ENCODE peak calls at places on chromosomes 6 and 20, in ten cellular contexts. One of them, this sample, is unnamed.

GRCh38 chr6:83430606-83431544 is at the start of gene ME1:
- DNase-seq in osteoblast: peak; percentile 92
- DNase-seq in body of pancreas: peak; percentile 83
- DNase-seq in WERI-Rb-1: peak; percentile 56
- DNase-seq in Karpas-422: no peak
- DNase-seq in testis: peak; percentile 90
- DNase-seq in effector memory CD4-positive, alpha-beta T cell: peak; percentile 57
- DNase-seq in SK-N-SH: peak; percentile 90
- DNase-seq in adrenal gland: peak; percentile 92
- DNase-seq in IMR-90: peak; percentile 86
- DNase-seq in this sample: peak; percentile 94

GRCh38 chr20:56091635-56092180 is 86.4 kb upstream of the CBLN4 start:
- DNase-seq in osteoblast: no peak
- DNase-seq in body of pancreas: no peak
- DNase-seq in WERI-Rb-1: no peak
- DNase-seq in Karpas-422: no peak
- DNase-seq in testis: no peak
- DNase-seq in effector memory CD4-positive, alpha-beta T cell: no peak
- DNase-seq in SK-N-SH: no peak
- DNase-seq in adrenal gland: no peak
- DNase-seq in IMR-90: no peak
- DNase-seq in this sample: no peak

GRCh38 chr20:60270341-60270740 is 312.1 kb downstream of the CDH26 start:
- DNase-seq in osteoblast: no peak
- DNase-seq in body of pancreas: no peak
- DNase-seq in WERI-Rb-1: no peak
- DNase-seq in Karpas-422: no peak
- DNase-seq in testis: no peak
- DNase-seq in effector memory CD4-positive, alpha-beta T cell: no peak
- DNase-seq in SK-N-SH: no peak
- DNase-seq in adrenal gland: no peak
- DNase-seq in IMR-90: no peak
- DNase-seq in this sample: no peak

GRCh38 chr6:168909288-168909687 is 344.4 kb downstream of the THBS2 start:
- DNase-seq in osteoblast: no peak
- DNase-seq in body of pancreas: no peak
- DNase-seq in WERI-Rb-1: no peak
- DNase-seq in Karpas-422: no peak
- DNase-seq in testis: no peak
- DNase-seq in effector memory CD4-positive, alpha-beta T cell: peak; percentile 14
- DNase-seq in SK-N-SH: no peak
- DNase-seq in adrenal gland: no peak
- DNase-seq in IMR-90: no peak
- DNase-seq in this sample: no peak

GRCh38 chr20:58713801-58714339 is 21.3 kb downstream of the NPEPL1 start:
- DNase-seq in osteoblast: peak; percentile 62
- DNase-seq in body of pancreas: no peak
- DNase-seq in WERI-Rb-1: no peak
- DNase-seq in Karpas-422: no peak
- DNase-seq in testis: peak; percentile 10
- DNase-seq in effector memory CD4-positive, alpha-beta T cell: no peak
- DNase-seq in SK-N-SH: peak; percentile 23
- DNase-seq in adrenal gland: peak; percentile 19
- DNase-seq in IMR-90: no peak
- DNase-seq in this sample: peak; percentile 27

GRCh38 chr6:41462980-41463930 is 82.9 kb upstream of the FOXP4 start:
- DNase-seq in osteoblast: no peak
- DNase-seq in body of pancreas: peak; percentile 79
- DNase-seq in WERI-Rb-1: peak; percentile 93
- DNase-seq in Karpas-422: peak; percentile 64
- DNase-seq in testis: peak; percentile 75
- DNase-seq in effector memory CD4-positive, alpha-beta T cell: no peak
- DNase-seq in SK-N-SH: peak; percentile 83
- DNase-seq in adrenal gland: peak; percentile 68
- DNase-seq in IMR-90: peak; percentile 77
- DNase-seq in this sample: no peak

GRCh38 chr6:26552205-26552604 is 14.0 kb downstream of the HMGN4 start:
- DNase-seq in osteoblast: no peak
- DNase-seq in body of pancreas: no peak
- DNase-seq in WERI-Rb-1: no peak
- DNase-seq in Karpas-422: no peak
- DNase-seq in testis: no peak
- DNase-seq in effector memory CD4-positive, alpha-beta T cell: no peak
- DNase-seq in SK-N-SH: no peak
- DNase-seq in adrenal gland: no peak
- DNase-seq in IMR-90: no peak
- DNase-seq in this sample: no peak

GRCh38 chr6:108546079-108547049 is 14.4 kb upstream of the FOXO3 start:
- DNase-seq in osteoblast: no peak
- DNase-seq in body of pancreas: no peak
- DNase-seq in WERI-Rb-1: no peak
- DNase-seq in Karpas-422: no peak
- DNase-seq in testis: no peak
- DNase-seq in effector memory CD4-positive, alpha-beta T cell: no peak
- DNase-seq in SK-N-SH: no peak
- DNase-seq in adrenal gland: no peak
- DNase-seq in IMR-90: no peak
- DNase-seq in this sample: no peak

GRCh38 chr6:84018453-84019061 is 15.0 kb upstream of the MRAP2 start:
- DNase-seq in osteoblast: no peak
- DNase-seq in body of pancreas: no peak
- DNase-seq in WERI-Rb-1: peak; percentile 31
- DNase-seq in Karpas-422: no peak
- DNase-seq in testis: no peak
- DNase-seq in effector memory CD4-positive, alpha-beta T cell: no peak
- DNase-seq in SK-N-SH: no peak
- DNase-seq in adrenal gland: no peak
- DNase-seq in IMR-90: no peak
- DNase-seq in this sample: no peak

GRCh38 chr6:26243132-26243531 is 121.9 kb upstream of the BTN3A2 start:
- DNase-seq in osteoblast: no peak
- DNase-seq in body of pancreas: no peak
- DNase-seq in WERI-Rb-1: no peak
- DNase-seq in Karpas-422: no peak
- DNase-seq in testis: no peak
- DNase-seq in effector memory CD4-positive, alpha-beta T cell: no peak
- DNase-seq in SK-N-SH: no peak
- DNase-seq in adrenal gland: no peak
- DNase-seq in IMR-90: no peak
- DNase-seq in this sample: no peak

GRCh38 chr6:30091577-30092381 is 16.2 kb upstream of the RNF39 start:
- DNase-seq in osteoblast: peak; percentile 92
- DNase-seq in body of pancreas: no peak
- DNase-seq in WERI-Rb-1: no peak
- DNase-seq in Karpas-422: no peak
- DNase-seq in testis: peak; percentile 74
- DNase-seq in effector memory CD4-positive, alpha-beta T cell: no peak
- DNase-seq in SK-N-SH: no peak
- DNase-seq in adrenal gland: peak; percentile 93
- DNase-seq in IMR-90: peak; percentile 59
- DNase-seq in this sample: peak; percentile 64

GRCh38 chr6:110596354-110596753 is 119.9 kb upstream of the SLC22A16 start:
- DNase-seq in osteoblast: no peak
- DNase-seq in body of pancreas: no peak
- DNase-seq in WERI-Rb-1: no peak
- DNase-seq in Karpas-422: no peak
- DNase-seq in testis: no peak
- DNase-seq in effector memory CD4-positive, alpha-beta T cell: no peak
- DNase-seq in SK-N-SH: no peak
- DNase-seq in adrenal gland: no peak
- DNase-seq in IMR-90: no peak
- DNase-seq in this sample: no peak

GRCh38 chr6:30443657-30444450 is 45.5 kb upstream of the HLA-E start:
- DNase-seq in osteoblast: peak; percentile 81
- DNase-seq in body of pancreas: no peak
- DNase-seq in WERI-Rb-1: no peak
- DNase-seq in Karpas-422: no peak
- DNase-seq in testis: no peak
- DNase-seq in effector memory CD4-positive, alpha-beta T cell: no peak
- DNase-seq in SK-N-SH: no peak
- DNase-seq in adrenal gland: no peak
- DNase-seq in IMR-90: peak; percentile 14
- DNase-seq in this sample: no peak

GRCh38 chr6:45514454-45514853 is 136.7 kb upstream of the SUPT3H start:
- DNase-seq in osteoblast: no peak
- DNase-seq in body of pancreas: no peak
- DNase-seq in WERI-Rb-1: no peak
- DNase-seq in Karpas-422: no peak
- DNase-seq in testis: no peak
- DNase-seq in effector memory CD4-positive, alpha-beta T cell: no peak
- DNase-seq in SK-N-SH: no peak
- DNase-seq in adrenal gland: peak; percentile 42
- DNase-seq in IMR-90: peak; percentile 25
- DNase-seq in this sample: no peak

GRCh38 chr6:55040102-55040848 is 134.0 kb upstream of the HCRTR2 start:
- DNase-seq in osteoblast: peak; percentile 43
- DNase-seq in body of pancreas: no peak
- DNase-seq in WERI-Rb-1: no peak
- DNase-seq in Karpas-422: no peak
- DNase-seq in testis: no peak
- DNase-seq in effector memory CD4-positive, alpha-beta T cell: no peak
- DNase-seq in SK-N-SH: no peak
- DNase-seq in adrenal gland: no peak
- DNase-seq in IMR-90: peak; percentile 96
- DNase-seq in this sample: no peak

GRCh38 chr6:22145823-22146379 is 150.9 kb downstream of the PRL start:
- DNase-seq in osteoblast: peak; percentile 62
- DNase-seq in body of pancreas: no peak
- DNase-seq in WERI-Rb-1: peak; percentile 38
- DNase-seq in Karpas-422: no peak
- DNase-seq in testis: peak; percentile 17
- DNase-seq in effector memory CD4-positive, alpha-beta T cell: no peak
- DNase-seq in SK-N-SH: peak; percentile 75
- DNase-seq in adrenal gland: no peak
- DNase-seq in IMR-90: peak; percentile 78
- DNase-seq in this sample: no peak

DNA sequence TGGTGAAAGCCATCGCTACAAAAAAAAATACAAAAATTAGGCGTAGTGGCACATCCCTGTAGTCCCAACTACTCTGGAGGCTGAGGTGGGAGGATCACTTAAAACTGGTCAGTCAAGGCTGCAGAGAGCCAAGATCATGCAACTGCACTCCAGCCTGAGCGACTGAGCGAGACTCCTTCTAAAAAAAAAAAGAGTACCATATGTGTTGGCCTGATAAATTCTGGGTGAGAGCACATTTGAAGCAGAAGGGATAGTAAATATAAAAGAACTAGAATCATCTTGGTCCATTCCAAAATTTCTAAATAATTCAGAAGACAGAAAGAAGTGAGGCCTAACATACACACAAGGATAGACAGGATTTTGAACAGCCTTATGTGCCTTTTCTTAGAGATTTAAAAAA is 2.2 kb downstream of the IBTK start:
- DNase-seq in osteoblast: no peak
- DNase-seq in body of pancreas: no peak
- DNase-seq in WERI-Rb-1: no peak
- DNase-seq in Karpas-422: no peak
- DNase-seq in testis: no peak
- DNase-seq in effector memory CD4-positive, alpha-beta T cell: no peak
- DNase-seq in SK-N-SH: no peak
- DNase-seq in adrenal gland: no peak
- DNase-seq in IMR-90: no peak
- DNase-seq in this sample: no peak
- H3K4me3 ChIP-seq in osteoblast: no peak overlapping the region
- H3K4me3 ChIP-seq in body of pancreas: no peak overlapping the region
- H3K4me3 ChIP-seq in WERI-Rb-1: no peak overlapping the region
- H3K4me3 ChIP-seq in Karpas-422: no peak overlapping the region
- H3K4me3 ChIP-seq in testis: no peak overlapping the region
- H3K4me3 ChIP-seq in effector memory CD4-positive, alpha-beta T cell: no peak overlapping the region
- H3K4me3 ChIP-seq in SK-N-SH: peak overlapping the region; percentile 88
- H3K4me3 ChIP-seq in adrenal gland: no peak overlapping the region
- H3K4me3 ChIP-seq in IMR-90: no peak overlapping the region
- H3K4me3 ChIP-seq in this sample: no peak overlapping the region

GRCh38 chr6:91868539-91869202 is 1281.8 kb upstream of the MAP3K7 start:
- DNase-seq in osteoblast: no peak
- DNase-seq in body of pancreas: no peak
- DNase-seq in WERI-Rb-1: no peak
- DNase-seq in Karpas-422: no peak
- DNase-seq in testis: no peak
- DNase-seq in effector memory CD4-positive, alpha-beta T cell: no peak
- DNase-seq in SK-N-SH: no peak
- DNase-seq in adrenal gland: no peak
- DNase-seq in IMR-90: no peak
- DNase-seq in this sample: no peak
- H3K27ac ChIP-seq in osteoblast: no peak overlapping the region
- H3K27ac ChIP-seq in body of pancreas: no peak overlapping the region
- H3K27ac ChIP-seq in WERI-Rb-1: no peak overlapping the region
- H3K27ac ChIP-seq in Karpas-422: no peak overlapping the region
- H3K27ac ChIP-seq in testis: no peak overlapping the region
- H3K27ac ChIP-seq in effector memory CD4-positive, alpha-beta T cell: no peak overlapping the region
- H3K27ac ChIP-seq in SK-N-SH: no peak overlapping the region
- H3K27ac ChIP-seq in adrenal gland: no peak overlapping the region
- H3K27ac ChIP-seq in IMR-90: no peak overlapping the region
- H3K27ac ChIP-seq in this sample: no peak overlapping the region

DNA sequence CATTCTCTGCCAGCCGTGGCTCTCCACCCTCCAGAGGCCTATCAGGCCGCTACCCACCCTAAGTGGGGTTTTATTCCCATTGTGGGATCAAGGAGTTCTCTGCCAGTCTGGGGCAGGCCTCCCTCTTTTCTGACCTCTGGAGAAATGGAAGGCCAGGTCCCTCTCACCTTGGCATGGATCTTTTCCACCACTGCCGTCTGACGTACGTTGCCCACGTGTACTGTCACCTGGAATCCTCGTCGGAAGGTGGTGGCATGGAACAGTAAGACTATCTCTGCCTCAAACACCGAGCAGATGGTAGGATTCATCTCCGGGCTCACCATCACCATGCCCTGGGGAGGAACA is 7.3 kb downstream of the GTPBP2 start:
- DNase-seq in osteoblast: no peak
- DNase-seq in body of pancreas: no peak
- DNase-seq in WERI-Rb-1: no peak
- DNase-seq in Karpas-422: no peak
- DNase-seq in testis: no peak
- DNase-seq in effector memory CD4-positive, alpha-beta T cell: no peak
- DNase-seq in SK-N-SH: no peak
- DNase-seq in adrenal gland: no peak
- DNase-seq in IMR-90: no peak
- DNase-seq in this sample: no peak
- H3K36me3 ChIP-seq in osteoblast: peaks cover 76% of the 10 kb centered on the region
- H3K36me3 ChIP-seq in body of pancreas: no peaks in the 10 kb centered on the region
- H3K36me3 ChIP-seq in WERI-Rb-1: peaks cover 90% of the 10 kb centered on the region
- H3K36me3 ChIP-seq in Karpas-422: peaks cover 41% of the 10 kb centered on the region
- H3K36me3 ChIP-seq in testis: no peaks in the 10 kb centered on the region
- H3K36me3 ChIP-seq in effector memory CD4-positive, alpha-beta T cell: peaks cover 54% of the 10 kb centered on the region
- H3K36me3 ChIP-seq in SK-N-SH: peaks cover 74% of the 10 kb centered on the region
- H3K36me3 ChIP-seq in adrenal gland: no peaks in the 10 kb centered on the region
- H3K36me3 ChIP-seq in IMR-90: peaks cover 63% of the 10 kb centered on the region
- H3K36me3 ChIP-seq in this sample: peaks cover 89% of the 10 kb centered on the region

DNA sequence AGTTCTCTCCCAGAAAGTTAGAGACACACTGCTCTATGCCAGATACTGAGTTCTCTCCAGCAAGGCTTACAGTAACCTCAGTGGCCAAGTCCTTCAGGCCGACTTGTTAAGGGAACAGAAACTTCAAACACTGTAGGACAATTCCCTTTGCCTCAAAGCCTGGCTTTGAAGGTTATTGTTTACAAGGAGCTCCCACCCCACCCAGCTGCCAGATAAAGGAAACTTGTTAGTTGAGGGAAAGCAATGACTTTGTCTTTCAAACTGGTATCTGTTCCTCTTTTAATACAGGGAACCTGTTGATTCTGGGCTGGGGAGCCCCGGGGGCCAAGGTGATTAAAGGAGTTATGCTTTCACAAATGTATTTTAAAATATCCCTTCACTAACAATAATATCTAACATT is 27.7 kb upstream of the CDKN1A start:
- DNase-seq in osteoblast: no peak
- DNase-seq in body of pancreas: no peak
- DNase-seq in WERI-Rb-1: no peak
- DNase-seq in Karpas-422: peak; percentile 64
- DNase-seq in testis: no peak
- DNase-seq in effector memory CD4-positive, alpha-beta T cell: no peak
- DNase-seq in SK-N-SH: no peak
- DNase-seq in adrenal gland: no peak
- DNase-seq in IMR-90: no peak
- DNase-seq in this sample: no peak
- H3K4me3 ChIP-seq in osteoblast: no peak overlapping the region
- H3K4me3 ChIP-seq in body of pancreas: no peak overlapping the region
- H3K4me3 ChIP-seq in WERI-Rb-1: no peak overlapping the region
- H3K4me3 ChIP-seq in Karpas-422: no peak overlapping the region
- H3K4me3 ChIP-seq in testis: no peak overlapping the region
- H3K4me3 ChIP-seq in effector memory CD4-positive, alpha-beta T cell: no peak overlapping the region
- H3K4me3 ChIP-seq in SK-N-SH: no peak overlapping the region
- H3K4me3 ChIP-seq in adrenal gland: no peak overlapping the region
- H3K4me3 ChIP-seq in IMR-90: no peak overlapping the region
- H3K4me3 ChIP-seq in this sample: no peak overlapping the region